ENCODE peak calls at places on chromosomes 7 and 10, in seven cellular contexts. One of them, this sample, is unnamed.

GRCh38 chr10:21369697-21370096 is 155.8 kb downstream of the SKIDA1 start:
- DNase-seq in spleen: no peak
- DNase-seq in neural progenitor cell: no peak
- DNase-seq in breast epithelium: no peak
- DNase-seq in GM23338: no peak
- DNase-seq in adrenal gland: peak; percentile 32
- DNase-seq in suprapubic skin: no peak
- DNase-seq in this sample: no peak

GRCh38 chr7:25496394-25497103 is 268.3 kb upstream of the NPVF start:
- DNase-seq in suprapubic skin: no peak
- DNase-seq in adrenal gland: no peak
- DNase-seq in neural progenitor cell: no peak
- DNase-seq in breast epithelium: no peak
- DNase-seq in GM23338: no peak
- DNase-seq in spleen: no peak
- DNase-seq in this sample: no peak

GRCh38 chr10:70656489-70656888 is 15.8 kb upstream of the ADAMTS14 start:
- DNase-seq in adrenal gland: peak; percentile 14
- DNase-seq in GM23338: no peak
- DNase-seq in spleen: no peak
- DNase-seq in suprapubic skin: no peak
- DNase-seq in neural progenitor cell: no peak
- DNase-seq in breast epithelium: no peak
- DNase-seq in this sample: no peak

GRCh38 chr7:45710271-45711160 is 136.3 kb downstream of the ADCY1 start:
- DNase-seq in GM23338: no peak
- DNase-seq in breast epithelium: peak; percentile 36
- DNase-seq in neural progenitor cell: no peak
- DNase-seq in suprapubic skin: no peak
- DNase-seq in adrenal gland: no peak
- DNase-seq in spleen: peak; percentile 54
- DNase-seq in this sample: peak; percentile 60

GRCh38 chr7:73526892-73527821 is 5.1 kb upstream of the BAZ1B start:
- DNase-seq in breast epithelium: no peak
- DNase-seq in GM23338: peak; percentile 45
- DNase-seq in spleen: peak; percentile 28
- DNase-seq in suprapubic skin: no peak
- DNase-seq in adrenal gland: no peak
- DNase-seq in neural progenitor cell: peak; percentile 7
- DNase-seq in this sample: no peak

GRCh38 chr7:131196808-131197207 is 130.9 kb upstream of the MKLN1 start:
- DNase-seq in suprapubic skin: no peak
- DNase-seq in GM23338: no peak
- DNase-seq in spleen: no peak
- DNase-seq in adrenal gland: peak; percentile 37
- DNase-seq in breast epithelium: no peak
- DNase-seq in neural progenitor cell: peak; percentile 66
- DNase-seq in this sample: no peak

GRCh38 chr10:13158401-13158800 is 3.0 kb upstream of the MCM10 start:
- DNase-seq in breast epithelium: no peak
- DNase-seq in neural progenitor cell: peak; percentile 19
- DNase-seq in adrenal gland: no peak
- DNase-seq in suprapubic skin: no peak
- DNase-seq in spleen: peak; percentile 81
- DNase-seq in GM23338: no peak
- DNase-seq in this sample: no peak

GRCh38 chr10:58662314-58662713 is 149.6 kb downstream of the BICC1 start:
- DNase-seq in adrenal gland: no peak
- DNase-seq in suprapubic skin: no peak
- DNase-seq in neural progenitor cell: no peak
- DNase-seq in GM23338: no peak
- DNase-seq in breast epithelium: no peak
- DNase-seq in spleen: no peak
- DNase-seq in this sample: no peak

GRCh38 chr10:123380491-123381085 is 226.4 kb downstream of the BUB3 start:
- DNase-seq in adrenal gland: no peak
- DNase-seq in GM23338: peak; percentile 37
- DNase-seq in suprapubic skin: no peak
- DNase-seq in spleen: no peak
- DNase-seq in neural progenitor cell: peak; percentile 23
- DNase-seq in breast epithelium: no peak
- DNase-seq in this sample: no peak

GRCh38 chr10:132867801-132868644 is 74.3 kb downstream of the CFAP46 start:
- DNase-seq in adrenal gland: no peak
- DNase-seq in spleen: peak; percentile 72
- DNase-seq in suprapubic skin: peak; percentile 59
- DNase-seq in GM23338: no peak
- DNase-seq in breast epithelium: peak; percentile 36
- DNase-seq in neural progenitor cell: no peak
- DNase-seq in this sample: peak; percentile 60

GRCh38 chr10:66455304-66455703 is 470.5 kb upstream of the LRRTM3 start:
- DNase-seq in suprapubic skin: no peak
- DNase-seq in spleen: no peak
- DNase-seq in breast epithelium: no peak
- DNase-seq in GM23338: no peak
- DNase-seq in adrenal gland: no peak
- DNase-seq in neural progenitor cell: no peak
- DNase-seq in this sample: no peak

GRCh38 chr7:131000389-131000788 is 266.4 kb upstream of the KLF14 start:
- DNase-seq in suprapubic skin: no peak
- DNase-seq in breast epithelium: no peak
- DNase-seq in spleen: no peak
- DNase-seq in adrenal gland: no peak
- DNase-seq in GM23338: no peak
- DNase-seq in neural progenitor cell: no peak
- DNase-seq in this sample: no peak

GRCh38 chr10:117391436-117392205 is 16.4 kb upstream of the PDZD8 start:
- DNase-seq in spleen: no peak
- DNase-seq in adrenal gland: peak; percentile 8
- DNase-seq in neural progenitor cell: no peak
- DNase-seq in breast epithelium: no peak
- DNase-seq in GM23338: no peak
- DNase-seq in suprapubic skin: no peak
- DNase-seq in this sample: no peak

GRCh38 chr7:2145835-2146580 is 86.7 kb downstream of the MAD1L1 start:
- DNase-seq in GM23338: no peak
- DNase-seq in neural progenitor cell: no peak
- DNase-seq in suprapubic skin: no peak
- DNase-seq in breast epithelium: no peak
- DNase-seq in adrenal gland: no peak
- DNase-seq in spleen: no peak
- DNase-seq in this sample: no peak

GRCh38 chr10:80104066-80104926 is 25.8 kb downstream of the TMEM254 start:
- DNase-seq in spleen: no peak
- DNase-seq in adrenal gland: no peak
- DNase-seq in suprapubic skin: peak; percentile 75
- DNase-seq in neural progenitor cell: no peak
- DNase-seq in breast epithelium: no peak
- DNase-seq in GM23338: no peak
- DNase-seq in this sample: peak; percentile 49

GRCh38 chr10:49606981-49607535 is 3.1 kb upstream of the SLC18A3 start:
- DNase-seq in suprapubic skin: peak; percentile 54
- DNase-seq in neural progenitor cell: peak; percentile 93
- DNase-seq in GM23338: peak; percentile 93
- DNase-seq in adrenal gland: peak; percentile 80
- DNase-seq in breast epithelium: peak; percentile 57
- DNase-seq in spleen: peak; percentile 88
- DNase-seq in this sample: peak; percentile 54

GRCh38 chr10:58023341-58024073 is 244.2 kb downstream of the IPMK start:
- DNase-seq in neural progenitor cell: no peak
- DNase-seq in adrenal gland: no peak
- DNase-seq in GM23338: no peak
- DNase-seq in breast epithelium: no peak
- DNase-seq in suprapubic skin: no peak
- DNase-seq in spleen: no peak
- DNase-seq in this sample: no peak

GRCh38 chr10:102815790-102816549 is 21.2 kb downstream of the CYP17A1 start:
- DNase-seq in adrenal gland: peak; percentile 72
- DNase-seq in suprapubic skin: peak; percentile 76
- DNase-seq in GM23338: peak; percentile 48
- DNase-seq in breast epithelium: no peak
- DNase-seq in neural progenitor cell: no peak
- DNase-seq in spleen: no peak
- DNase-seq in this sample: peak; percentile 88

GRCh38 chr7:137909042-137909441 is 62.3 kb upstream of the DGKI start:
- DNase-seq in spleen: no peak
- DNase-seq in GM23338: no peak
- DNase-seq in suprapubic skin: no peak
- DNase-seq in breast epithelium: no peak
- DNase-seq in adrenal gland: peak; percentile 17
- DNase-seq in neural progenitor cell: no peak
- DNase-seq in this sample: peak; percentile 59

GRCh38 chr10:72812798-72813430 is 80.6 kb upstream of the OIT3 start:
- DNase-seq in spleen: no peak
- DNase-seq in GM23338: no peak
- DNase-seq in neural progenitor cell: no peak
- DNase-seq in suprapubic skin: no peak
- DNase-seq in breast epithelium: no peak
- DNase-seq in adrenal gland: no peak
- DNase-seq in this sample: no peak

GRCh38 chr7:25860882-25861228 is 291.1 kb upstream of the NFE2L3 start:
- DNase-seq in suprapubic skin: no peak
- DNase-seq in neural progenitor cell: no peak
- DNase-seq in breast epithelium: no peak
- DNase-seq in spleen: no peak
- DNase-seq in adrenal gland: no peak
- DNase-seq in GM23338: no peak
- DNase-seq in this sample: no peak

GRCh38 chr7:139691253-139691781 is 86.5 kb downstream of the HIPK2 start:
- DNase-seq in neural progenitor cell: no peak
- DNase-seq in suprapubic skin: no peak
- DNase-seq in GM23338: no peak
- DNase-seq in spleen: no peak
- DNase-seq in adrenal gland: peak; percentile 76
- DNase-seq in breast epithelium: peak; percentile 70
- DNase-seq in this sample: peak; percentile 82

GRCh38 chr7:117188949-117189348 is 133.9 kb downstream of the WNT2 start:
- DNase-seq in suprapubic skin: no peak
- DNase-seq in neural progenitor cell: no peak
- DNase-seq in spleen: no peak
- DNase-seq in breast epithelium: no peak
- DNase-seq in adrenal gland: no peak
- DNase-seq in GM23338: no peak
- DNase-seq in this sample: no peak

GRCh38 chr7:82179311-82179710 is 264.3 kb downstream of the CACNA2D1 start:
- DNase-seq in spleen: no peak
- DNase-seq in adrenal gland: no peak
- DNase-seq in neural progenitor cell: no peak
- DNase-seq in GM23338: peak; percentile 68
- DNase-seq in suprapubic skin: no peak
- DNase-seq in breast epithelium: no peak
- DNase-seq in this sample: no peak

GRCh38 chr7:50497068-50497642 is 47.0 kb upstream of the FIGNL1 start:
- DNase-seq in breast epithelium: no peak
- DNase-seq in GM23338: no peak
- DNase-seq in spleen: peak; percentile 44
- DNase-seq in adrenal gland: peak; percentile 84
- DNase-seq in neural progenitor cell: no peak
- DNase-seq in suprapubic skin: no peak
- DNase-seq in this sample: no peak

GRCh38 chr7:106012184-106012583 is 49.1 kb downstream of the CDHR3 start:
- DNase-seq in adrenal gland: no peak
- DNase-seq in breast epithelium: no peak
- DNase-seq in suprapubic skin: no peak
- DNase-seq in neural progenitor cell: no peak
- DNase-seq in spleen: no peak
- DNase-seq in GM23338: no peak
- DNase-seq in this sample: no peak

GRCh38 chr10:88879754-88880286 is at the start of gene STAMBPL1:
- DNase-seq in neural progenitor cell: no peak
- DNase-seq in GM23338: no peak
- DNase-seq in suprapubic skin: peak; percentile 77
- DNase-seq in adrenal gland: peak; percentile 36
- DNase-seq in breast epithelium: no peak
- DNase-seq in spleen: peak; percentile 94
- DNase-seq in this sample: no peak

GRCh38 chr7:138008588-138009349 is 6.9 kb upstream of the CREB3L2 start:
- DNase-seq in suprapubic skin: no peak
- DNase-seq in spleen: no peak
- DNase-seq in adrenal gland: no peak
- DNase-seq in GM23338: peak; percentile 87
- DNase-seq in breast epithelium: no peak
- DNase-seq in neural progenitor cell: peak; percentile 76
- DNase-seq in this sample: no peak

GRCh38 chr10:83076443-83076842 is 1062.9 kb upstream of the GHITM start:
- DNase-seq in breast epithelium: no peak
- DNase-seq in suprapubic skin: no peak
- DNase-seq in adrenal gland: no peak
- DNase-seq in spleen: no peak
- DNase-seq in GM23338: no peak
- DNase-seq in neural progenitor cell: no peak
- DNase-seq in this sample: no peak

GRCh38 chr10:79066460-79067240 is 2.1 kb upstream of the ZMIZ1 start:
- DNase-seq in neural progenitor cell: peak; percentile 40
- DNase-seq in suprapubic skin: no peak
- DNase-seq in GM23338: peak; percentile 53
- DNase-seq in breast epithelium: no peak
- DNase-seq in adrenal gland: no peak
- DNase-seq in spleen: no peak
- DNase-seq in this sample: no peak

GRCh38 chr10:69335063-69335587 is 56.8 kb downstream of the HK1 start:
- DNase-seq in breast epithelium: no peak
- DNase-seq in adrenal gland: peak; percentile 66
- DNase-seq in neural progenitor cell: no peak
- DNase-seq in GM23338: no peak
- DNase-seq in spleen: peak; percentile 87
- DNase-seq in suprapubic skin: no peak
- DNase-seq in this sample: peak; percentile 82
- H3K27ac ChIP-seq in breast epithelium: peak overlapping the region; percentile 94
- H3K27ac ChIP-seq in adrenal gland: peak overlapping the region; percentile 4
- H3K27ac ChIP-seq in neural progenitor cell: no peak overlapping the region
- H3K27ac ChIP-seq in GM23338: peak overlapping the region; percentile 50
- H3K27ac ChIP-seq in spleen: peak overlapping the region; percentile 60
- H3K27ac ChIP-seq in suprapubic skin: peak overlapping the region; percentile 82
- H3K27ac ChIP-seq in this sample: peak overlapping the region; percentile 87

GRCh38 chr7:87212478-87212877 is 7.1 kb downstream of the TMEM243 start:
- DNase-seq in adrenal gland: no peak
- DNase-seq in breast epithelium: no peak
- DNase-seq in neural progenitor cell: no peak
- DNase-seq in GM23338: no peak
- DNase-seq in suprapubic skin: no peak
- DNase-seq in spleen: no peak
- DNase-seq in this sample: no peak
- H3K36me3 ChIP-seq in adrenal gland: no peaks in the 10 kb centered on the region
- H3K36me3 ChIP-seq in breast epithelium: no peaks in the 10 kb centered on the region
- H3K36me3 ChIP-seq in neural progenitor cell: no peaks in the 10 kb centered on the region
- H3K36me3 ChIP-seq in GM23338: no peaks in the 10 kb centered on the region
- H3K36me3 ChIP-seq in suprapubic skin: no peaks in the 10 kb centered on the region
- H3K36me3 ChIP-seq in spleen: peaks cover 24% of the 10 kb centered on the region
- H3K36me3 ChIP-seq in this sample: peaks cover 5% of the 10 kb centered on the region

GRCh38 chr10:84201244-84201606 is 6.9 kb downstream of the CDHR1 start:
- DNase-seq in suprapubic skin: peak; percentile 21
- DNase-seq in spleen: no peak
- DNase-seq in breast epithelium: no peak
- DNase-seq in GM23338: peak; percentile 30
- DNase-seq in adrenal gland: no peak
- DNase-seq in neural progenitor cell: peak; percentile 43
- DNase-seq in this sample: no peak
- TF ChIP-seq CTCF in suprapubic skin: no peak
- TF ChIP-seq CTCF in spleen: no peak
- TF ChIP-seq CTCF in breast epithelium: no peak
- TF ChIP-seq CTCF in GM23338: peak; percentile 49
- TF ChIP-seq CTCF in adrenal gland: no peak
- TF ChIP-seq CTCF in neural progenitor cell: peak; percentile 36
- TF ChIP-seq CTCF in this sample: no peak

GRCh38 chr7:68186072-68186471 is 1189.4 kb downstream of the TYW1 start:
- DNase-seq in suprapubic skin: no peak
- DNase-seq in spleen: no peak
- DNase-seq in adrenal gland: no peak
- DNase-seq in breast epithelium: no peak
- DNase-seq in GM23338: no peak
- DNase-seq in neural progenitor cell: no peak
- DNase-seq in this sample: no peak
- H3K27ac ChIP-seq in suprapubic skin: no peak overlapping the region
- H3K27ac ChIP-seq in spleen: no peak overlapping the region
- H3K27ac ChIP-seq in adrenal gland: no peak overlapping the region
- H3K27ac ChIP-seq in breast epithelium: no peak overlapping the region
- H3K27ac ChIP-seq in GM23338: no peak overlapping the region
- H3K27ac ChIP-seq in neural progenitor cell: no peak overlapping the region
- H3K27ac ChIP-seq in this sample: no peak overlapping the region